ENCODE peak calls at places on chromosomes 11 and 22, in five cellular contexts. B is astrocyte of the spinal cord, V is adrenal gland, F is transverse colon, Z is heart right ventricle. M is an unnamed sample.

GRCh38 chr11:121464352-121464946 is 11.7 kb upstream of the SORL1-AS1 start:
- DNase-seq in F (peak), Z (peak), B (peak), V (peak), M (peak)

GRCh38 chr11:18844753-18845367 is 53.3 kb upstream of the PTPN5 start:
- DNase-seq in F (no peak), B (peak), Z (no peak), V (peak), M (peak)

GRCh38 chr11:128904872-128905344 is 13.8 kb downstream of the KCNJ5 start:
- DNase-seq in F (peak), V (peak), Z (no peak), B (peak), M (peak)

GRCh38 chr11:73140213-73141030 is 1.7 kb downstream of the FCHSD2 start:
- DNase-seq in Z (peak), B (peak), V (peak), F (no peak), M (peak)

GRCh38 chr11:122202951-122203456 is 87.0 kb upstream of the BLID start:
- DNase-seq in F (peak), V (peak), B (peak), Z (peak), M (peak)

GRCh38 chr11:7691759-7692334 is 14.4 kb downstream of the OVCH2 start:
- DNase-seq in F (no peak), V (no peak), B (no peak), Z (no peak), M (no peak)

GRCh38 chr22:34781676-34782075 is 284.3 kb upstream of the ISX start:
- DNase-seq in F (no peak), B (no peak), Z (no peak), V (no peak), M (peak)

GRCh38 chr11:111330234-111330893 is 32.0 kb downstream of the POU2AF3 start:
- DNase-seq in V (no peak), B (no peak), Z (no peak), F (no peak), M (no peak)

GRCh38 chr11:35662061-35662648 is 420 bp upstream of the TRIM44 start:
- DNase-seq in F (peak), V (peak), B (no peak), Z (no peak), M (no peak)

GRCh38 chr11:19244621-19245020 is 3.9 kb upstream of the E2F8 start:
- DNase-seq in B (no peak), Z (no peak), V (no peak), F (no peak), M (no peak)

GRCh38 chr11:36817336-36817965 is 219.4 kb upstream of the RAG2 start:
- DNase-seq in F (no peak), B (no peak), V (no peak), Z (no peak), M (peak)

GRCh38 chr11:128359515-128359914 is 227.8 kb downstream of the ETS1 start:
- DNase-seq in Z (no peak), B (no peak), V (no peak), F (no peak), M (peak)

GRCh38 chr22:21712751-21713427 is 22.7 kb downstream of the YPEL1 start:
- DNase-seq in V (peak), Z (peak), B (peak), F (peak), M (peak)

GRCh38 chr11:86672007-86672621 is at the start of gene ME3:
- DNase-seq in Z (peak), B (peak), V (peak), F (peak), M (peak)

GRCh38 chr22:31327786-31328544 is 18.2 kb downstream of the PATZ1 start:
- DNase-seq in F (no peak), B (no peak), V (no peak), Z (no peak), M (no peak)

GRCh38 chr22:17120281-17120680 is 879 bp downstream of the TMEM121B start:
- DNase-seq in V (peak), B (peak), Z (peak), F (peak), M (peak)

GRCh38 chr22:43742551-43742950 is 69.6 kb downstream of the EFCAB6 start:
- DNase-seq in B (no peak), F (no peak), Z (no peak), V (no peak), M (no peak)

GRCh38 chr11:114586797-114587196 is 8.8 kb downstream of the NXPE4 start:
- DNase-seq in B (no peak), F (no peak), V (no peak), Z (no peak), M (no peak)

GRCh38 chr22:25509391-25509791 is 55.1 kb upstream of the GRK3 start:
- DNase-seq in B (no peak), Z (no peak), F (no peak), V (peak), M (no peak)

GRCh38 chr11:62445314-62445740 is 26.5 kb downstream of the SCGB1A1 start:
- DNase-seq in B (peak), Z (peak), V (no peak), F (peak), M (peak)

GRCh38 chr11:101096036-101096704 is 33.4 kb downstream of the PGR start:
- DNase-seq in F (no peak), B (peak), Z (peak), V (peak), M (no peak)

GRCh38 chr11:130145975-130146776 is 13.4 kb upstream of the ST14 start:
- DNase-seq in F (peak), B (peak), Z (no peak), V (peak), M (no peak)

GRCh38 chr11:33703771-33704170 is 3.1 kb upstream of the C11orf91 start:
- DNase-seq in F (no peak), B (no peak), V (peak), Z (no peak), M (peak)

GRCh38 chr11:62536301-62536957 is 10.2 kb downstream of the AHNAK start:
- DNase-seq in B (no peak), F (no peak), V (no peak), Z (no peak), M (no peak)

GRCh38 chr11:77113382-77114088 is 10.9 kb downstream of the OMP start:
- DNase-seq in Z (no peak), V (peak), F (no peak), B (peak), M (peak)

GRCh38 chr11:120517390-120518315 is 6.1 kb downstream of the GRIK4 start:
- DNase-seq in F (no peak), V (no peak), B (no peak), Z (no peak), M (no peak)

GRCh38 chr11:27514558-27514957 is 8.0 kb upstream of the LIN7C start:
- DNase-seq in F (no peak), B (peak), Z (peak), V (no peak), M (peak)

GRCh38 chr22:43543522-43544281 is 131.9 kb downstream of the MPPED1 start:
- DNase-seq in Z (no peak), B (no peak), V (no peak), F (no peak), M (no peak)

GRCh38 chr22:18000441-18001039 is 23.8 kb downstream of the MICAL3 start:
- DNase-seq in B (no peak), Z (no peak), F (peak), V (no peak), M (no peak)

GRCh38 chr11:118417801-118418200 is 16.4 kb downstream of the ATP5MG start:
- DNase-seq in B (no peak), Z (no peak), V (no peak), F (no peak), M (no peak)

GRCh38 chr22:22928666-22929380 is 41.2 kb downstream of the IGLL5 start:
- DNase-seq in F (peak), B (no peak), Z (peak), V (no peak), M (peak)

GRCh38 chr11:71548120-71548519 is at the start of gene KRTAP5-9:
- DNase-seq in Z (no peak), V (no peak), F (no peak), B (no peak), M (no peak)
- H3K4me3 ChIP-seq in Z (no peak), V (no peak), F (no peak), B (no peak), M (no peak)

DNA sequence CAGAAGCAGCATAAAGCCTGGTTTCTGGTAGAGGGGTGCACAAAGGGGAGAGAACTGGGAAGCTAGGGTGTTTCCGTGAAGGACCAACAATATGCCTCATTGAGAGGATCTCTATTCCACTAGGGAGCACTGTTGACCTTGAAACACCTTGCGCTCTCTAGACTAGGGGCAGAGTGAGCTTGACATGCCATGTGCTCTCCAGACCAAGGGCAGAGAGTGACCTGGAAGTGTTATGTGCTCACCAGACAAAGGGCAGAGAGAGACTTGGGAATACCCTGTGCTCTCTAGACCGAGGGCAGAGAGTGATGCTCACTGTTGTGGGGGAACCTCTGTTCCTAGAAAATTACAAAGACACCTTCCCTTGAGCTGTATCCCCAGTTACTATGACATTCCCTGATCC is 15.2 kb upstream of the EI24 start:
- DNase-seq in Z (no peak), F (no peak), B (no peak), V (no peak), M (no peak)
- TF ChIP-seq CTCF in Z (no peak), F (no peak), B (no peak), V (no peak), M (no peak)

DNA sequence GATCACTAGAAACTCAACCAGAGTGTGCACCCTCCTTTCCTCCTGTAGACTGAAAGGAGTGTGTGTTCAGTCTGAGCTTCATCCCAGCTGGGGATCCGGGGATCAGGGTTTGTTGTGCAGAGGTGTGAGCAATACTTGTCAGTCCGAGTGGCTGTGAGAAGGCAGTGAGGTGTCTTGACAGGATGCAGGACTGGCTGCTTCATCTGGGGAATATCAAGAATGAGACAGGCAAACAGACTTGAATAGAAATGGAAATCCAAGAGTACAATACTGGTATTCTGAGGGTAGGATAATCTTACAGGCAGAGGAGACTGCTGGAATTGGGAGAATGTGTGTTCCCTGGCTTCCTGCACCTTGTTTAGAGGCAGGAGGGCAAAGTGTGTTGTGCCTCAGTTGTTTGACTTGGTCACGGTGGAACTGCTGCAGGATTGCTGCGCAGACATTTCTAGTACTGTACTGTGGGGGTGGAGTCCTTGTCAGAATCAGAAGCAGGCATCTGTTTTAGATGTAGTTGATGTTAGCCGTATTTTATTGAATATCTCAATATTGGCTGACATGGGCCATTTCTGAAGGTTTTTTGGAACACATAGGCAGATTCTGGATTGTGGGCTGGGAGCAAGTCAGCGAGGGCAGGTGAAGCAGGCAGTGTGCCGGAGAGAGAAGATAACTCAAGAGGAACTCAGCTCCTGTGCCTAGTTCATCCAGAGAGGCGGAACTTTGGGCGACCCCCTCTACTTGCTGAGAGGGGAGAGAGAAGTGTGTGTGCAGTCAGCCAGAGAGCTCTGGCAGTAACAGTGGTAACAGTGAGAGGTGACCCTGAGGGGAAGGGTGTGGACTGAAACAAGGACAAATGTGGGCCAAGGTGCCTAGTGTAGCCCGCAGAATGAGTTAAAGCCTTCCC is 27.1 kb upstream of the GRK2 start:
- DNase-seq in V (no peak), B (no peak), F (no peak), Z (no peak), M (no peak)
- H3K4me3 ChIP-seq in V (peak), B (peak), F (peak), Z (peak), M (peak)

GRCh38 chr22:45503071-45503815 is 560 bp downstream of the FBLN1 start:
- DNase-seq in B (no peak), F (no peak), Z (no peak), V (no peak), M (no peak)

GRCh38 chr22:45504703-45505341 is 2.1 kb downstream of the FBLN1 start:
- DNase-seq in B (peak), F (no peak), Z (no peak), V (no peak), M (peak)

GRCh38 chr22:45503816-45504702 is 1.4 kb downstream of the FBLN1 start:
- DNase-seq in B (peak), Z (no peak), V (no peak), F (no peak), M (peak)

GRCh38 chr22:45499746-45500145 is 2.9 kb upstream of the FBLN1 start:
- DNase-seq in F (peak), Z (no peak), V (no peak), B (no peak), M (no peak)

GRCh38 chr22:45502215-45503070 is at the start of gene FBLN1:
- DNase-seq in V (no peak), Z (peak), B (no peak), F (no peak), M (no peak)
- TF ChIP-seq CTCF in V (no peak), Z (no peak), B (no peak), F (no peak), M (no peak)

GRCh38 chr11:12829131-12829530 is 154.9 kb downstream of the TEAD1 start:
- DNase-seq in Z (no peak), B (no peak), V (no peak), F (no peak), M (no peak)
- H3K4me3 ChIP-seq in Z (no peak), B (no peak), V (peak), F (no peak), M (peak)